ENCODE peak calls at places on chromosomes 4 and X, in five cellular contexts. E is H9; M is MM.1S; W is left ventricle myocardium inferior; Q is CD8-positive, alpha-beta memory T cell. I is an unnamed sample.

GRCh38 chr4:1080961-1081688 is 32.2 kb downstream of the RNF212 start:
- DNase-seq in M (no peak), W (no peak), Q (no peak), E (peak), I (no peak)

GRCh38 chr4:91285485-91285884 is 1018.3 kb upstream of the GRID2 start:
- DNase-seq in Q (no peak), E (no peak), W (no peak), M (no peak), I (no peak)

GRCh38 chr4:80306255-80306654 is 29.3 kb upstream of the CFAP299 start:
- DNase-seq in M (no peak), E (no peak), Q (no peak), W (no peak), I (no peak)

GRCh38 chrX:39196192-39197102 is 395.2 kb downstream of the MID1IP1 start:
- DNase-seq in E (no peak), M (peak), Q (peak), W (no peak), I (no peak)

GRCh38 chrX:53374222-53374820 is 48.1 kb downstream of the SMC1A start:
- DNase-seq in E (no peak), Q (no peak), W (no peak), M (no peak), I (no peak)

GRCh38 chr4:89021678-89022077 is 35.3 kb downstream of the FAM13A start:
- DNase-seq in Q (no peak), E (no peak), W (no peak), M (no peak), I (no peak)

GRCh38 chr4:30396772-30397475 is 323.2 kb upstream of the PCDH7 start:
- DNase-seq in M (no peak), W (no peak), E (no peak), Q (no peak), I (no peak)

GRCh38 chr4:149203256-149204001 is 612.2 kb downstream of the IQCM start:
- DNase-seq in W (no peak), Q (no peak), M (no peak), E (no peak), I (no peak)

GRCh38 chr4:111869339-111869738 is 275.9 kb upstream of the FAM241A start:
- DNase-seq in W (no peak), Q (no peak), M (no peak), E (no peak), I (no peak)

GRCh38 chr4:77636902-77637301 is 31.3 kb downstream of the CXCL13 start:
- DNase-seq in W (no peak), M (no peak), E (no peak), Q (no peak), I (no peak)

GRCh38 chr4:25861951-25862410 is 807 bp downstream of the SEL1L3 start:
- DNase-seq in M (peak), E (peak), Q (no peak), W (peak), I (no peak)

GRCh38 chr4:5127556-5127955 is 76.3 kb downstream of the STK32B start:
- DNase-seq in Q (no peak), W (no peak), M (no peak), E (no peak), I (no peak)

GRCh38 chr4:99945718-99946345 is 586 bp downstream of the DNAJB14 start:
- DNase-seq in Q (no peak), W (no peak), E (no peak), M (peak), I (no peak)

GRCh38 chrX:63430026-63430425 is 78.9 kb upstream of the SPIN4 start:
- DNase-seq in W (no peak), M (no peak), Q (no peak), E (no peak), I (no peak)

GRCh38 chrX:63434206-63434605 is 83.1 kb upstream of the SPIN4 start:
- DNase-seq in M (no peak), E (no peak), Q (no peak), W (no peak), I (no peak)

GRCh38 chrX:63424063-63424462 is 72.9 kb upstream of the SPIN4 start:
- DNase-seq in W (no peak), M (no peak), Q (no peak), E (no peak), I (no peak)

GRCh38 chrX:63426519-63426918 is 75.4 kb upstream of the SPIN4 start:
- DNase-seq in Q (no peak), E (peak), M (no peak), W (no peak), I (no peak)

DNA sequence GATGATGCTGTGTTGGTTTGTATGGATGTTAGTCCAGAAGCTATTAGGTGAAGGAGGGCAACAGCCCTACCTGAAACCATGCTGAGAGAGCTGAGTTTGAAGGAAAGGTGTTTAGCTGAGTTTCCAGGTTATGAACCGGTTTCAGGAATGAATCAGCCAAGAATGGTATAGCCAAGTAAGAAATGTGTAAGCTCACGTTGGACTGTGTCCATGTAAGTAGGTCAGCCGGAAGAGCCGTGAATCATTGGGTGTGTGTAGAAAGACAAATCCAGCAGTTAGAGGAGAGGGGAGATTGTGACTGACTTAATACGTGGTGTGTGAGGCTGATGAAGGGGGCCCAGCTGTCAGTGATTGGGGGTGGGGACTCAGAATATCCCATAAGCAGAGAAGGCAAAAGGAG is 77.2 kb upstream of the SPIN4 start:
- DNase-seq in W (no peak), Q (no peak), E (no peak), M (no peak), I (no peak)
- H3K27ac ChIP-seq in W (no peak), Q (no peak), E (no peak), M (no peak), I (no peak)

DNA sequence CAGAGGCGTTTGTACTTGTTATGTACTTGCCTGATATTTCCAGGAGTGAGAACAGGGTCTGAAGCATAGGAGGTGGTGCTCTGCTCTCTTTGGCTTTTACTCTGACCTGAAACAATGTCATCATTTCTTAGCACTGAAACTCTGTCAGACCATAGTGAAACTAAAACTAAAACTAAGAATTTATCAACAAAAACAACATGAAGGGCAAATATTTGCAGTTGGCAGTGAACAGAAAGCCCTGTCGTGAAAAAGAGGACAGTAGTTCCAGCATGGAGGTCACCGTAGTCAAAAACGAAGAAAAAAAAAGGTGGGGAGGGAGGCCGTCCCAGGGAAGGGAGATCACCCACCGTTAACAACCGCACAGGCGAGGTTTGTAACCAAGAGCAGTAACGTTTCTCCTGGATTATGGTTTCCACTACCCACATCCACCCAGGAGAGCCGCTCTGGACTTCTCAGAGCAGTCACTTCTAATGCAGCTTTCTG is 97.5 kb downstream of the ANK2 start:
- DNase-seq in Q (no peak), E (no peak), M (peak), W (no peak), I (no peak)
- H3K27ac ChIP-seq in Q (no peak), E (no peak), M (peak), W (peak), I (peak)

DNA sequence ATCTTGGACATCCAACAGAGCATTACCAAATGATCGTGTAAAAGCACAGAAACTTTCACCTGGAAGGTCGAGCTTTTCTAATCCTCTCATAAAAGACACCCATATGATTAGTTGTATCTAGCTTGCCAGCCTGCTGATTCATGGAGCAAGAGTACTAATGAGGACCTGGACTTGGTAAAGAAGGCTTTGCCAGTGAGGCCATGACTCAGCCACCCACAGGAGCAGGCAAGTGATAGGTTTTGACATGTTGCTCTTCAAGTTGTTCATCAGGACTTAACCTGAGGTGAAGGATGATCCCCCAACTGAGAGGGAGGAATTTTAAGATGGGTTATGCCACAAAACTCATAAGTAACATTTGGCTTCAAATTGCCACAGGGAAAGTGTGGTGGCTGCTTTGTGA is 24.7 kb upstream of the EPGN start:
- DNase-seq in E (no peak), Q (no peak), M (no peak), W (no peak), I (no peak)
- H3K27ac ChIP-seq in E (no peak), Q (no peak), M (no peak), W (no peak), I (no peak)

GRCh38 chrX:14027511-14028019 is 2.1 kb downstream of the GEMIN8 start:
- DNase-seq in W (no peak), M (no peak), E (no peak), Q (no peak), I (no peak)
- H3K27ac ChIP-seq in W (peak), M (peak), E (no peak), Q (no peak), I (peak)

I was measured in thoracic aorta.